ENCODE peak calls at places on chromosomes 11 and 22, in six cellular contexts. One of them, this sample, is unnamed.
A peak's percentile ranks its signal among the peaks of the same experiment; 100 is the strongest.

GRCh38 chr11:103545551-103545950 is 436.3 kb downstream of the DYNC2H1 start:
- DNase-seq in Panc1: no peak
- DNase-seq in posterior vena cava: no peak
- DNase-seq in activated CD4-positive, CD25-positive, alpha-beta regulatory T cell: no peak
- DNase-seq in ELF-1: no peak
- DNase-seq in choroid plexus epithelial cell: no peak
- DNase-seq in this sample: no peak

GRCh38 chr11:43931717-43932039 is 10.8 kb upstream of the C11orf96 start:
- DNase-seq in Panc1: no peak
- DNase-seq in posterior vena cava: no peak
- DNase-seq in activated CD4-positive, CD25-positive, alpha-beta regulatory T cell: no peak
- DNase-seq in ELF-1: no peak
- DNase-seq in choroid plexus epithelial cell: no peak
- DNase-seq in this sample: no peak

GRCh38 chr11:100445231-100445735 is 241.8 kb upstream of the ARHGAP42 start:
- DNase-seq in Panc1: no peak
- DNase-seq in posterior vena cava: no peak
- DNase-seq in activated CD4-positive, CD25-positive, alpha-beta regulatory T cell: no peak
- DNase-seq in ELF-1: no peak
- DNase-seq in choroid plexus epithelial cell: peak; percentile 70
- DNase-seq in this sample: no peak

GRCh38 chr11:67542169-67542568 is 18.9 kb upstream of the CABP2 start:
- DNase-seq in Panc1: no peak
- DNase-seq in posterior vena cava: no peak
- DNase-seq in activated CD4-positive, CD25-positive, alpha-beta regulatory T cell: no peak
- DNase-seq in ELF-1: no peak
- DNase-seq in choroid plexus epithelial cell: no peak
- DNase-seq in this sample: no peak

GRCh38 chr11:69328231-69328630 is 34.3 kb downstream of the MYEOV start:
- DNase-seq in Panc1: no peak
- DNase-seq in posterior vena cava: peak; percentile 57
- DNase-seq in activated CD4-positive, CD25-positive, alpha-beta regulatory T cell: no peak
- DNase-seq in ELF-1: no peak
- DNase-seq in choroid plexus epithelial cell: no peak
- DNase-seq in this sample: no peak

GRCh38 chr11:69887330-69887729 is 68.1 kb upstream of the FGF3 start:
- DNase-seq in Panc1: no peak
- DNase-seq in posterior vena cava: peak; percentile 22
- DNase-seq in activated CD4-positive, CD25-positive, alpha-beta regulatory T cell: no peak
- DNase-seq in ELF-1: no peak
- DNase-seq in choroid plexus epithelial cell: no peak
- DNase-seq in this sample: no peak

GRCh38 chr22:19505735-19506126 is 18.5 kb downstream of the CLDN5 start:
- DNase-seq in Panc1: no peak
- DNase-seq in posterior vena cava: peak; percentile 47
- DNase-seq in activated CD4-positive, CD25-positive, alpha-beta regulatory T cell: no peak
- DNase-seq in ELF-1: no peak
- DNase-seq in choroid plexus epithelial cell: no peak
- DNase-seq in this sample: no peak

GRCh38 chr11:120354779-120355178 is 18.6 kb downstream of the ARHGEF12 start:
- DNase-seq in Panc1: no peak
- DNase-seq in posterior vena cava: no peak
- DNase-seq in activated CD4-positive, CD25-positive, alpha-beta regulatory T cell: no peak
- DNase-seq in ELF-1: no peak
- DNase-seq in choroid plexus epithelial cell: peak; percentile 68
- DNase-seq in this sample: no peak

GRCh38 chr11:132878111-132878510 is 654.2 kb downstream of the OPCML start:
- DNase-seq in Panc1: no peak
- DNase-seq in posterior vena cava: no peak
- DNase-seq in activated CD4-positive, CD25-positive, alpha-beta regulatory T cell: no peak
- DNase-seq in ELF-1: no peak
- DNase-seq in choroid plexus epithelial cell: no peak
- DNase-seq in this sample: no peak

GRCh38 chr22:45421349-45422057 is 8.0 kb downstream of the RIBC2 start:
- DNase-seq in Panc1: no peak
- DNase-seq in posterior vena cava: no peak
- DNase-seq in activated CD4-positive, CD25-positive, alpha-beta regulatory T cell: no peak
- DNase-seq in ELF-1: no peak
- DNase-seq in choroid plexus epithelial cell: no peak
- DNase-seq in this sample: no peak

This sample was measured in activated CD8-positive, alpha-beta T cell treated with anti-CD3 and anti-CD28 coated beads for 36 hours.